ENCODE peak calls at places on chromosome 21, in four cellular contexts. B is SHP77; L is T-helper 22 cell; F is stimulated activated CD8-positive, alpha-beta memory T cell treated with anti-CD3 and anti-CD28 coated beads, Interleukin-15, amount 100 ng/mL, for 4 hours. R is an unnamed sample.

GRCh38 chr21:45555251-45555556 is 13.0 kb upstream of the SLC19A1 start:
- DNase-seq in B (no peak), L (no peak), F (no peak), R (no peak)

GRCh38 chr21:46119565-46120271 is 21.8 kb downstream of the COL6A2 start:
- DNase-seq in B (no peak), L (no peak), F (no peak), R (no peak)

GRCh38 chr21:16741228-16741665 is 771.6 kb upstream of the CXADR start:
- DNase-seq in B (no peak), L (no peak), F (no peak), R (no peak)

GRCh38 chr21:42102946-42103345 is 31.8 kb downstream of the UMODL1 start:
- DNase-seq in B (no peak), L (no peak), F (no peak), R (no peak)

GRCh38 chr21:29669416-29669815 is 270.4 kb downstream of the GRIK1 start:
- DNase-seq in B (no peak), L (no peak), F (no peak), R (no peak)

GRCh38 chr21:42486551-42486950 is 9.5 kb downstream of the RSPH1 start:
- DNase-seq in B (no peak), L (no peak), F (no peak), R (no peak)

GRCh38 chr21:25961042-25961441 is 209.5 kb downstream of the APP start:
- DNase-seq in B (no peak), L (no peak), F (no peak), R (no peak)

GRCh38 chr21:41677671-41678015 is 89.2 kb downstream of the RIPK4 start:
- DNase-seq in B (peak; percentile 54), L (no peak), F (no peak), R (no peak)

GRCh38 chr21:14071902-14072734 is 138.6 kb downstream of the LIPI start:
- DNase-seq in B (no peak), L (no peak), F (no peak), R (no peak)

GRCh38 chr21:45277101-45278045 is 10.3 kb downstream of the POFUT2 start:
- DNase-seq in B (no peak), L (no peak), F (no peak), R (no peak)

GRCh38 chr21:22791376-22791775 is 1793.2 kb downstream of the NCAM2 start:
- DNase-seq in B (no peak), L (no peak), F (no peak), R (no peak)

GRCh38 chr21:34737115-34737514 is 68.3 kb downstream of the CLIC6 start:
- DNase-seq in B (no peak), L (no peak), F (no peak), R (no peak)

GRCh38 chr21:46181953-46182547 is 2.2 kb downstream of the SPATC1L start:
- DNase-seq in B (no peak), L (no peak), F (no peak), R (no peak)